ENCODE peak calls at places on chromosome 11, in seven cellular contexts. V, M, G, Z, C, R and F are unnamed samples.
A peak's percentile ranks its signal among the peaks of the same experiment; 100 is the strongest.

GRCh38 chr11:68429661-68430060 is 30.9 kb upstream of the PPP6R3 start:
- DNase-seq in Z (no peak), C (no peak), V (no peak), M (no peak), G (no peak), R (no peak), F (no peak)

GRCh38 chr11:128889657-128890213 is 1.4 kb upstream of the KCNJ5 start:
- DNase-seq in Z (no peak), C (no peak), V (no peak), R (no peak), M (no peak), G (no peak), F (no peak)

GRCh38 chr11:122807731-122808485 is 30.4 kb upstream of the CRTAM start:
- DNase-seq in V (no peak), Z (no peak), R (no peak), G (no peak), M (no peak), C (no peak), F (no peak)

GRCh38 chr11:44623716-44624491 is 58.4 kb downstream of the CD82 start:
- DNase-seq in Z (no peak), V (no peak), M (no peak), R (peak; percentile 5), G (no peak), C (no peak), F (no peak)

GRCh38 chr11:31437742-31438435 is 68.2 kb downstream of the DNAJC24 start:
- DNase-seq in R (no peak), G (no peak), M (no peak), V (no peak), Z (no peak), C (no peak), F (no peak)

GRCh38 chr11:46279393-46280099 is 2.1 kb downstream of the CREB3L1 start:
- DNase-seq in Z (no peak), C (peak; percentile 38), M (no peak), V (no peak), R (no peak), G (no peak), F (no peak)

GRCh38 chr11:76793834-76794291 is 10.7 kb downstream of the TSKU start:
- DNase-seq in Z (no peak), C (no peak), M (no peak), R (peak; percentile 0), V (no peak), G (no peak), F (no peak)

GRCh38 chr11:129574431-129574830 is 198.8 kb downstream of the BARX2 start:
- DNase-seq in C (no peak), Z (no peak), M (no peak), G (no peak), R (no peak), V (no peak), F (no peak)

GRCh38 chr11:2762031-2762380 is 62.2 kb upstream of the KCNQ1OT1 start:
- DNase-seq in C (no peak), M (no peak), G (no peak), V (no peak), R (peak; percentile 2), Z (no peak), F (no peak)

GRCh38 chr11:58837707-58838388 is 6.7 kb downstream of the GLYATL2 start:
- DNase-seq in G (no peak), V (no peak), Z (no peak), R (no peak), M (no peak), C (no peak), F (no peak)